ENCODE peak calls at places on chromosomes 16 and 17, in four cellular contexts. Z is A549; X is astrocyte; G is effector memory CD4-positive, alpha-beta T cell. A is an unnamed sample. For H3K9me3, the result is how much of the 10 kb centered on the place peaks cover.

GRCh38 chr17:10447035-10447931 is 22.1 kb downstream of the MYH4 start:
- DNase-seq in Z (no peak), X (no peak), G (no peak), A (no peak)

GRCh38 chr17:77963441-77963840 is 4.9 kb downstream of the TNRC6C start:
- DNase-seq in Z (no peak), X (peak), G (peak), A (no peak)

GRCh38 chr16:63461248-63461841 is 1425.1 kb upstream of the CDH8 start:
- DNase-seq in Z (no peak), X (peak), G (no peak), A (no peak)

GRCh38 chr17:73643012-73643845 is 1.0 kb downstream of the SDK2 start:
- DNase-seq in Z (peak), X (no peak), G (no peak), A (peak)

GRCh38 chr16:57278494-57278893 is 6.0 kb downstream of the PLLP start:
- DNase-seq in Z (no peak), X (no peak), G (no peak), A (no peak)

GRCh38 chr16:56121156-56121500 is 70.2 kb upstream of the GNAO1 start:
- DNase-seq in Z (no peak), X (no peak), G (no peak), A (no peak)

GRCh38 chr16:84390131-84390785 is 21.9 kb downstream of the ATP2C2 start:
- DNase-seq in Z (no peak), X (no peak), G (no peak), A (peak)

GRCh38 chr16:10608687-10609409 is 28.4 kb upstream of the EMP2 start:
- DNase-seq in Z (no peak), X (peak), G (no peak), A (peak)

GRCh38 chr16:78461496-78461938 is 362.1 kb downstream of the WWOX start:
- DNase-seq in Z (no peak), X (peak), G (no peak), A (no peak)

GRCh38 chr17:56752263-56752662 is 81.5 kb downstream of the C17orf67 start:
- DNase-seq in Z (no peak), X (no peak), G (no peak), A (no peak)

GRCh38 chr17:38322156-38322779 is 21.5 kb downstream of the GPR179 start:
- DNase-seq in Z (peak), X (peak), G (peak), A (peak)

GRCh38 chr17:7056386-7056785 is 12.5 kb upstream of the SLC16A11 start:
- DNase-seq in Z (no peak), X (peak), G (no peak), A (peak)

GRCh38 chr16:11423315-11424117 is 78.3 kb downstream of the RMI2 start:
- DNase-seq in Z (no peak), X (no peak), G (no peak), A (no peak)

GRCh38 chr17:7294614-7295153 is at the start of gene YBX2:
- DNase-seq in Z (peak), X (no peak), G (peak), A (peak)

GRCh38 chr16:68289621-68290329 is 21.0 kb downstream of the SLC7A6OS start:
- DNase-seq in Z (no peak), X (peak), G (no peak), A (no peak)

GRCh38 chr16:86671486-86672214 is 93.3 kb downstream of the FOXL1 start:
- DNase-seq in Z (no peak), X (no peak), G (no peak), A (no peak)

GRCh38 chr17:79451167-79451566 is 159.7 kb downstream of the RBFOX3 start:
- DNase-seq in Z (no peak), X (no peak), G (no peak), A (no peak)

GRCh38 chr16:89031715-89032659 is 55.0 kb upstream of the CBFA2T3 start:
- DNase-seq in Z (no peak), X (no peak), G (peak), A (no peak)

GRCh38 chr16:75087040-75087979 is 29.3 kb downstream of the LDHD start:
- DNase-seq in Z (no peak), X (peak), G (no peak), A (peak)

GRCh38 chr16:50336884-50337283 is 31.9 kb downstream of the BRD7 start:
- DNase-seq in Z (no peak), X (no peak), G (no peak), A (no peak)

GRCh38 chr17:62652251-62653001 is 25.0 kb downstream of the MRC2 start:
- DNase-seq in Z (peak), X (peak), G (no peak), A (peak)

GRCh38 chr16:81841709-81842108 is 62.6 kb downstream of the PLCG2 start:
- DNase-seq in Z (no peak), X (no peak), G (no peak), A (no peak)

GRCh38 chr17:6507535-6507934 is 48.8 kb downstream of the PITPNM3 start:
- DNase-seq in Z (peak), X (peak), G (no peak), A (peak)

GRCh38 chr17:46046957-46047356 is 47.9 kb downstream of the STH start:
- DNase-seq in Z (no peak), X (peak), G (no peak), A (no peak)

GRCh38 chr17:19705771-19706770 is 10.3 kb downstream of the SLC47A2 start:
- DNase-seq in Z (no peak), X (no peak), G (no peak), A (no peak)

DNA sequence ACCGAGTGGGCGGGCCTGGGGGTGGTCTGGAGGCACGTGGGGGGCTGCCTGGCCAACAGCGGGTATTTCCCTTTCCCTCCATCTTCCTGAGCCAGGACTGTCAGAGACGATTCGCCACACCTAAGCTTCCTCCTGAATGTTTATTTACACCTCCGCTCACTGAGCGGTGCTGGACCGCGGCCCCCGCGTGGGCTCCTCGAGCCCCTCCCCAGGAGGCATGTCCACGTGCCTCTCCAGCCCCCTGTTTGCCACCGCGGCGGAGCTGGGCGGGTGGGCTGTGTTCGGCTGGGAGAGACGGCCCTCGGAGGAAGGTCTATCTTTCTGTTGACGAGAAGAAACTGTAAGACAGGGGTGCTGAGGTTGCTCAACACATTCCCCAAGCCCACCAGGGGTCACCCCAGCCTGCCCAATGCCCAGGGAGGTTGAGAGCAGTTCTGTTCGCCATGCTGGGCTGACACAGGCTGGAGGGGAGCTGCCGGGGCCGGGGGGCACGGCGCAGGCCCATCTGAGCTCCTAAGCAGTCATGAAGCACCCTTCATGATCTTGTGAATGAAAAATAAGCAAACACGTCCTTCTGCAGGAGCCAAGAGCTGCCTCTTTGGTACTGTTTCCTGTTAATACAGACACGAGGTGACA is 8.9 kb downstream of the UBALD2 start:
- DNase-seq in Z (no peak), X (no peak), G (no peak), A (no peak)
- H3K4me3 ChIP-seq in Z (no peak), X (no peak), G (no peak), A (no peak)

GRCh38 chr17:70405492-70406220 is 236.3 kb downstream of the KCNJ2 start:
- DNase-seq in Z (peak), X (peak), G (no peak), A (peak)
- H3K9me3 ChIP-seq in Z (under half), X (under half), G (under half), A (under half)

GRCh38 chr17:4994081-4994595 is 3.2 kb downstream of the INCA1 start:
- DNase-seq in Z (no peak), X (no peak), G (no peak), A (no peak)
- H3K4me3 ChIP-seq in Z (no peak), X (no peak), G (no peak), A (no peak)

GRCh38 chr16:60142991-60143705 is 1409.0 kb upstream of the GOT2 start:
- DNase-seq in Z (no peak), X (peak), G (no peak), A (no peak)

DNA sequence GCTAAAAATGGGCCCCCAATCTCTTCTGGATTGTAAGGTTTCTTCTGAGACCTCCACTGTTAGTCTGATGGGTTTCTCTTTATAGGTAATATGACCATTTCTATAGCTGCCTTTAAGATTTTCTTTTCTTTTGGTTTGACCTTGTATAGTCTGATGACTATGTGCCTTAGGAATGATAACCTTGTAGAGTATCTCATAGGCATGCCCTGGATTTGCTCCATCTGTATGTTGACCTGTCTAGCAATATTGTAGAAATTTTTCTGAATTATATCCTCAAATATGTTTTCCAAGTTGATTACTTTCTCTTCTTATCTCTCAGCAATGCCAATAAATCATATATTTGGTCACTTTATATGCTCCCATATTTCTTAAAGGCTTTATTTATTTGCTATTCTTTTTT is 1403.8 kb upstream of the GOT2 start:
- DNase-seq in Z (no peak), X (peak), G (no peak), A (no peak)
- H3K9me3 ChIP-seq in Z (under half), X (under half), G (under half), A (under half)

DNA sequence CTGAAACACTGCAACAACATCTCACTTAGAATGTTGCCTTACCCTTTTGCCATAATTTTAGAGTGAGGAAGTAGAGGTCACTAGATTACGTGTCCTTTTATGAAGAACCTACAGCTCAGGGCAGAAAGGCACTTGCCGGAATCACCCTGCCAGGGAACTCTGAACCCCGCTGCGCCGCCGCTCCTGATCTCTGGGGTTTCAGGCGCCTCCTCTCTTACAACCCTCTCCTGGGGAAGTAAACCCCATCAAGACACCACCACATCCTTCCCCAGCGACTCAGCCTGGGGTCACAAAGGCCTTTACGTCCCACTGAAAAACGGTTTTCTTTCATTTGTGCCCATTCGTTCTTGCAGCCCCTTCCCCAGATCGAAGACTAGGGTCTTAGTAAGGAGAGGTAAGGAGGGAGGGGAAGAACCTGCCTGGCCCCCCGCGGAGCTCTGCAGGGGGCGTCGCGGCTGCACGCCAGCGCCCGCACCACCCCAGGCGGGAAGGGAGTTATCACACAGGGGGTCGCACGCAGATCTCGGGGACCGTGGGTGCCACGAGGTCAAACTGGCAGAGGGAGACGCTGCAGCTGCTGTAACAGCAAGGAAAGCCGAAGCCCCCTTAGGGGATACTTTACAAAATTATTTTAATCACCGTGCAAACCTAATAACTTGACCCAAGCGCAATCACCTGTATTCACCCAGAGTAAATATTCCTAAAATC is 1.0 kb upstream of the HLF start:
- DNase-seq in Z (no peak), X (no peak), G (no peak), A (no peak)
- H3K4me3 ChIP-seq in Z (peak), X (no peak), G (peak), A (no peak)

GRCh38 chr16:31745900-31746299 is 127.7 kb upstream of the ZNF267 start:
- DNase-seq in Z (no peak), X (no peak), G (no peak), A (no peak)
- H3K9me3 ChIP-seq in Z (half or more), X (under half), G (under half), A (half or more)